ENCODE peak calls at places on chromosomes 5 and 9, in eight cellular contexts. P is heart left ventricle, K is mucosa of descending colon, Z is spleen, E is esophagus muscularis mucosa, S is colonic mucosa, W is upper lobe of right lung, N is transverse colon. I is an unnamed sample.

GRCh38 chr9:132795511-132796303 is 82.4 kb downstream of the AK8 start:
- DNase-seq in P (no peak), K (no peak), Z (no peak), E (no peak), S (no peak), W (no peak), N (no peak), I (no peak)

GRCh38 chr9:91151741-91152095 is 210.0 kb downstream of the AUH start:
- DNase-seq in P (no peak), K (no peak), Z (no peak), E (no peak), S (no peak), W (no peak), N (no peak), I (no peak)

GRCh38 chr9:101220341-101220740 is 164.5 kb downstream of the BAAT start:
- DNase-seq in P (no peak), K (no peak), Z (no peak), E (no peak), S (no peak), W (no peak), N (no peak), I (no peak)

GRCh38 chr9:87088621-87089020 is 141.3 kb upstream of the GAS1 start:
- DNase-seq in P (no peak), K (no peak), Z (no peak), E (no peak), S (no peak), W (no peak), N (no peak), I (no peak)

GRCh38 chr5:17679597-17680187 is 45.4 kb downstream of the TAF11L14 start:
- DNase-seq in P (no peak), K (no peak), Z (no peak), E (no peak), S (no peak), W (no peak), N (no peak), I (no peak)

GRCh38 chr9:70881321-70881720 is 240.1 kb downstream of the TRPM3 start:
- DNase-seq in P (no peak), K (no peak), Z (no peak), E (no peak), S (no peak), W (no peak), N (no peak), I (no peak)

GRCh38 chr5:163571755-163572154 is 66.3 kb downstream of the MAT2B start:
- DNase-seq in P (peak; percentile 18), K (peak; percentile 12), Z (no peak), E (peak; percentile 72), S (no peak), W (no peak), N (no peak), I (no peak)

GRCh38 chr5:1723476-1723875 is 76.2 kb downstream of the MRPL36 start:
- DNase-seq in P (no peak), K (no peak), Z (no peak), E (no peak), S (peak; percentile 10), W (peak; percentile 26), N (no peak), I (no peak)

GRCh38 chr5:97986069-97986468 is 787.4 kb upstream of the RGMB start:
- DNase-seq in P (no peak), K (no peak), Z (no peak), E (no peak), S (no peak), W (no peak), N (no peak), I (no peak)

GRCh38 chr5:137071941-137072340 is 427.2 kb downstream of the SPOCK1 start:
- DNase-seq in P (no peak), K (no peak), Z (no peak), E (no peak), S (no peak), W (no peak), N (no peak), I (no peak)

GRCh38 chr5:137071526-137071925 is 427.6 kb downstream of the SPOCK1 start:
- DNase-seq in P (no peak), K (no peak), Z (no peak), E (no peak), S (no peak), W (no peak), N (no peak), I (no peak)

GRCh38 chr5:137072376-137073174 is 426.6 kb downstream of the SPOCK1 start:
- DNase-seq in P (no peak), K (no peak), Z (no peak), E (no peak), S (no peak), W (no peak), N (no peak), I (no peak)

GRCh38 chr5:137070521-137070920 is 428.6 kb downstream of the SPOCK1 start:
- DNase-seq in P (no peak), K (no peak), Z (no peak), E (no peak), S (no peak), W (no peak), N (no peak), I (no peak)

GRCh38 chr5:137069358-137069757 is 429.8 kb downstream of the SPOCK1 start:
- DNase-seq in P (no peak), K (no peak), Z (no peak), E (no peak), S (no peak), W (no peak), N (no peak), I (no peak)
- TF ChIP-seq CTCF in P (no peak), K (no peak), Z (no peak), E (no peak), S (no peak), W (no peak), N (no peak), I (no peak)

GRCh38 chr5:71937906-71938698 is 169.2 kb upstream of the MAP1B start:
- DNase-seq in P (no peak), K (no peak), Z (no peak), E (peak; percentile 68), S (no peak), W (no peak), N (no peak), I (no peak)

GRCh38 chr5:71939452-71939932 is 167.8 kb upstream of the MAP1B start:
- DNase-seq in P (no peak), K (no peak), Z (no peak), E (peak; percentile 70), S (no peak), W (no peak), N (no peak), I (no peak)

GRCh38 chr5:71943874-71944273 is 163.4 kb upstream of the MAP1B start:
- DNase-seq in P (no peak), K (no peak), Z (no peak), E (peak; percentile 78), S (no peak), W (no peak), N (no peak), I (no peak)

GRCh38 chr5:71938886-71939285 is 168.4 kb upstream of the MAP1B start:
- DNase-seq in P (no peak), K (peak; percentile 63), Z (no peak), E (peak; percentile 82), S (peak; percentile 62), W (peak; percentile 69), N (peak; percentile 72), I (no peak)
- TF ChIP-seq CTCF in P (no peak), K (no peak), Z (no peak), E (no peak), S (no peak), W (no peak), N (no peak), I (no peak)

GRCh38 chr5:71014186-71014585 is 11.0 kb downstream of the NAIP start:
- DNase-seq in P (no peak), K (no peak), Z (no peak), E (peak; percentile 5), S (no peak), W (peak; percentile 69), N (no peak), I (no peak)

GRCh38 chr5:71011194-71011792 is 13.8 kb downstream of the NAIP start:
- DNase-seq in P (no peak), K (no peak), Z (peak; percentile 56), E (peak; percentile 74), S (no peak), W (no peak), N (no peak), I (no peak)

GRCh38 chr5:71013575-71013974 is 11.6 kb downstream of the NAIP start:
- DNase-seq in P (no peak), K (no peak), Z (no peak), E (peak; percentile 53), S (no peak), W (no peak), N (no peak), I (no peak)
- TF ChIP-seq CTCF in P (no peak), K (no peak), Z (no peak), E (no peak), S (no peak), W (no peak), N (no peak), I (no peak)

GRCh38 chr5:10611290-10611689 is 47.4 kb downstream of the ANKRD33B start:
- DNase-seq in P (no peak), K (no peak), Z (no peak), E (no peak), S (no peak), W (no peak), N (no peak), I (no peak)

GRCh38 chr5:10604975-10605374 is 41.1 kb downstream of the ANKRD33B start:
- DNase-seq in P (no peak), K (no peak), Z (no peak), E (no peak), S (no peak), W (no peak), N (no peak), I (no peak)

GRCh38 chr5:10610058-10610457 is 46.2 kb downstream of the ANKRD33B start:
- DNase-seq in P (no peak), K (no peak), Z (no peak), E (no peak), S (no peak), W (no peak), N (no peak), I (no peak)

GRCh38 chr5:10607023-10607665 is 43.3 kb downstream of the ANKRD33B start:
- DNase-seq in P (peak; percentile 80), K (peak; percentile 21), Z (peak; percentile 88), E (no peak), S (no peak), W (no peak), N (peak; percentile 38), I (no peak)

DNA sequence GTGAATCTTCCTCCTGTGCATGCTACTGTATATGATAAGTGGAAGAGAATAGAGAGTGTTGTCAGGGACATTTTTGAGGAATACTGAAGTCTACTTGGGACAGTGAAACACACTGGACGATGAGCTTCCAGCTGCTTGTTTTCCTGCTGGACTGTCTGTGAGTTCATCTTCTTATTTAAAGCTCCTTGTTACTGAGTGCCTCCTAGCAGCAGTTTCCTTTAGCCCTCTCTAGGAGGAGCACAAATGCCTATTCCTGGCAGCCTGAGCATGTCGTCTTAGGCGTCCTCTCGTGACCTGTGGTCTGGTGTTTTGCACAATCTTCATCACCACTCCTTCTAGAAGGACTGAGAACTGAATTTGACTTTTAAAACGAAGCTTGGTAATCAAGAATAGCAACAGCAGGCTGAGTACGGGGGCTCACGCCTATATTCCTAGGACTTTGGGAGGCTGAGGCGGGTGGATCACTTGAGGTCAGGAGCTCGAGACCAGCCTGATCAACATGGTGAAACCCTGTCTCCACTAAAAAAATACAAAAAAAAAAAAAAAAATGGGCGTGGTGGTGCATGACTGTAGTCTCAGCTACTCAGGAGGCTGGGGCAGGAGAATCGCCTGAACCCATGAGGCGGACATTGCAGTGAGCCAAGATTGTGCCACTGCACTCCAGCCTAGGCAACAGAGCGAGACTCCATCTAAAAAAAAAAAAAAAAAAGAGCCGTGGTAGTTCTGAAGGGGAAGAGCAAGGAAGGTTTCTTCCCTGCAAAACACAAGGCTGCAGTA is 44.0 kb downstream of the ANKRD33B start:
- DNase-seq in P (peak; percentile 74), K (peak; percentile 56), Z (no peak), E (no peak), S (peak; percentile 49), W (no peak), N (peak; percentile 45), I (peak; percentile 80)
- TF ChIP-seq CTCF in P (no peak), K (no peak), Z (no peak), E (peak; percentile 14), S (no peak), W (peak; percentile 30), N (no peak), I (no peak)